ENCODE peak calls at places on chromosomes 4 and X, in four cellular contexts. G, B, T and H are unnamed samples.
A peak's percentile ranks its signal among the peaks of the same experiment; 100 is the strongest.

GRCh38 chrX:45557390-45557789 is 356.7 kb upstream of the DIPK2B start:
- DNase-seq in G (no peak), B (no peak), T (no peak), H (no peak)

GRCh38 chr4:156771171-156771837 is 200.3 kb downstream of the PDGFC start:
- DNase-seq in G (no peak), B (peak; percentile 68), T (no peak), H (no peak)

GRCh38 chrX:480861-481417 is 94.2 kb upstream of the PPP2R3B start:
- DNase-seq in G (no peak), B (no peak), T (no peak), H (no peak)

GRCh38 chr4:6008092-6008551 is 10.1 kb downstream of the C4orf50 start:
- DNase-seq in G (no peak), B (no peak), T (no peak), H (no peak)

GRCh38 chrX:84441143-84441542 is 61.1 kb downstream of the HDX start:
- DNase-seq in G (no peak), B (no peak), T (no peak), H (no peak)

GRCh38 chr4:174544496-174544895 is 22.2 kb upstream of the HPGD start:
- DNase-seq in G (no peak), B (no peak), T (no peak), H (no peak)

GRCh38 chrX:136450050-136450830 is 37.5 kb upstream of the BRS3 start:
- DNase-seq in G (no peak), B (no peak), T (no peak), H (no peak)

GRCh38 chrX:22634751-22635150 is 362.0 kb downstream of the CBLL2 start:
- DNase-seq in G (no peak), B (no peak), T (no peak), H (no peak)

GRCh38 chr4:51851937-51852290 is 9.0 kb downstream of the DCUN1D4 start:
- DNase-seq in G (no peak), B (no peak), T (no peak), H (no peak)

GRCh38 chr4:67522851-67523671 is 22.2 kb downstream of the CENPC start:
- DNase-seq in G (no peak), B (no peak), T (no peak), H (no peak)

GRCh38 chr4:77432702-77433101 is 172.9 kb upstream of the CXCL13 start:
- DNase-seq in G (no peak), B (no peak), T (no peak), H (no peak)